ENCODE peak calls at places on chromosomes 12 and 14, in six cellular contexts. S is aorta, R is WERI-Rb-1, X is mesendoderm, Z is spleen, P is H1. L is an unnamed sample. For H3K36me3, the result is how much of the 10 kb centered on the place peaks cover.

GRCh38 chr12:2683283-2684025 is 111.3 kb upstream of the FKBP4 start:
- DNase-seq in S (peak), R (no peak), P (no peak), X (peak), Z (no peak), L (no peak)

GRCh38 chr14:67619446-67620216 is at the start of gene ARG2:
- DNase-seq in X (peak), Z (peak), S (peak), R (peak), P (peak), L (peak)

GRCh38 chr14:33062476-33062875 is 123.8 kb downstream of the NPAS3 start:
- DNase-seq in Z (no peak), R (no peak), X (no peak), P (no peak), S (no peak), L (no peak)

GRCh38 chr14:21558703-21559063 is 21.2 kb downstream of the OR10G3 start:
- DNase-seq in X (no peak), P (no peak), R (no peak), S (no peak), Z (peak), L (no peak)

GRCh38 chr12:86774841-86775386 is 518.7 kb upstream of the MGAT4C start:
- DNase-seq in X (no peak), S (no peak), Z (no peak), P (no peak), R (no peak), L (peak)

GRCh38 chr12:46627686-46628085 is 198.1 kb downstream of the SLC38A4 start:
- DNase-seq in S (no peak), R (no peak), X (peak), P (no peak), Z (no peak), L (no peak)

GRCh38 chr12:71438670-71439361 is 782 bp upstream of the LGR5 start:
- DNase-seq in X (peak), P (no peak), S (no peak), Z (no peak), R (peak), L (peak)

GRCh38 chr14:24398943-24399801 is at the start of gene NYNRIN:
- DNase-seq in Z (peak), X (peak), P (no peak), S (peak), R (peak), L (peak)

GRCh38 chr14:106694638-106695393 is 1168.4 kb downstream of the TMEM121 start:
- DNase-seq in R (peak), X (no peak), P (no peak), Z (peak), S (peak), L (no peak)

GRCh38 chr12:23504043-23504442 is 445.4 kb downstream of the SOX5 start:
- DNase-seq in P (no peak), X (peak), R (no peak), Z (no peak), S (no peak), L (no peak)

GRCh38 chr14:24814944-24815343 is 181.0 kb upstream of the GZMB start:
- DNase-seq in R (no peak), S (no peak), P (no peak), Z (no peak), X (no peak), L (no peak)

GRCh38 chr14:101600891-101601602 is 39.8 kb downstream of the DIO3 start:
- DNase-seq in S (peak), X (no peak), Z (peak), P (no peak), R (no peak), L (no peak)

GRCh38 chr12:92144045-92144630 is 1.5 kb downstream of the BTG1 start:
- DNase-seq in Z (peak), P (peak), X (peak), R (peak), S (no peak), L (peak)

GRCh38 chr12:111953455-111953854 is 59.5 kb downstream of the TMEM116 start:
- DNase-seq in Z (no peak), X (no peak), R (no peak), P (no peak), S (no peak), L (no peak)

GRCh38 chr12:67279637-67280036 is 10.5 kb downstream of the CAND1 start:
- DNase-seq in Z (no peak), R (no peak), P (no peak), S (no peak), X (no peak), L (no peak)

GRCh38 chr14:70808023-70808401 is 1.3 kb downstream of the MAP3K9 start:
- DNase-seq in Z (peak), P (no peak), R (peak), S (no peak), X (peak), L (no peak)

GRCh38 chr14:104169765-104170113 is 31.4 kb downstream of the KIF26A start:
- DNase-seq in S (no peak), X (no peak), P (no peak), Z (no peak), R (no peak), L (no peak)

GRCh38 chr14:106013879-106014376 is 487.5 kb downstream of the TMEM121 start:
- DNase-seq in X (no peak), Z (no peak), S (no peak), P (no peak), R (no peak), L (no peak)

GRCh38 chr14:61099221-61099835 is 118.3 kb downstream of the SLC38A6 start:
- DNase-seq in P (no peak), Z (no peak), R (no peak), S (no peak), X (no peak), L (peak)

GRCh38 chr12:55619352-55620138 is 17.1 kb upstream of the OR10P1 start:
- DNase-seq in R (peak), Z (no peak), X (peak), P (peak), S (no peak), L (peak)

DNA sequence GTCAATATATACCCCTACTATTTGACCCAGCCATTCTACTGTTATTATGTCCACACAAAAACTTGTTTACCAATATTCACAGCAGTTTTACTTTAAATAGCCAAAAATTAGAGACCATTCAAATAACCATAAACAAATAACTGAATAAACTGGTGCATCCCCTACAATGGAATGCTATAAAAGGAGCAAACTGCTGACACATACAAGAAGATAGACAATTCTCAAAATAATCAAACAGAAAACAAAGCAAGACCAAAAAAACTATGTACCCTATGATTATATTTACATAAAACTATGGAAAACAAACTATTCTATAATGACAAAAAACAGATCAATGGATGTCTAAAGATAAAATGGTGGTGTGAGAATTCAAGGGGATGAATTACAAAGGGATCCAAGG is 54.4 kb downstream of the RALGAPA1 start:
- DNase-seq in P (no peak), X (no peak), S (no peak), Z (no peak), R (no peak), L (no peak)
- H3K36me3 ChIP-seq in P (under half), X (under half), S (under half), Z (under half), R (under half), L (half or more)

GRCh38 chr12:53255993-53256392 is 12.1 kb upstream of the ESPL1 start:
- DNase-seq in X (no peak), P (no peak), S (no peak), Z (no peak), R (no peak), L (no peak)

GRCh38 chr12:53252349-53252916 is 15.7 kb upstream of the ESPL1 start:
- DNase-seq in X (no peak), R (no peak), S (no peak), P (no peak), Z (no peak), L (no peak)

GRCh38 chr12:53251477-53252348 is 16.4 kb upstream of the ESPL1 start:
- DNase-seq in R (peak), X (peak), Z (peak), S (peak), P (no peak), L (peak)

GRCh38 chr12:53253298-53253697 is 14.8 kb upstream of the ESPL1 start:
- DNase-seq in Z (no peak), R (no peak), P (no peak), X (no peak), S (no peak), L (no peak)

DNA sequence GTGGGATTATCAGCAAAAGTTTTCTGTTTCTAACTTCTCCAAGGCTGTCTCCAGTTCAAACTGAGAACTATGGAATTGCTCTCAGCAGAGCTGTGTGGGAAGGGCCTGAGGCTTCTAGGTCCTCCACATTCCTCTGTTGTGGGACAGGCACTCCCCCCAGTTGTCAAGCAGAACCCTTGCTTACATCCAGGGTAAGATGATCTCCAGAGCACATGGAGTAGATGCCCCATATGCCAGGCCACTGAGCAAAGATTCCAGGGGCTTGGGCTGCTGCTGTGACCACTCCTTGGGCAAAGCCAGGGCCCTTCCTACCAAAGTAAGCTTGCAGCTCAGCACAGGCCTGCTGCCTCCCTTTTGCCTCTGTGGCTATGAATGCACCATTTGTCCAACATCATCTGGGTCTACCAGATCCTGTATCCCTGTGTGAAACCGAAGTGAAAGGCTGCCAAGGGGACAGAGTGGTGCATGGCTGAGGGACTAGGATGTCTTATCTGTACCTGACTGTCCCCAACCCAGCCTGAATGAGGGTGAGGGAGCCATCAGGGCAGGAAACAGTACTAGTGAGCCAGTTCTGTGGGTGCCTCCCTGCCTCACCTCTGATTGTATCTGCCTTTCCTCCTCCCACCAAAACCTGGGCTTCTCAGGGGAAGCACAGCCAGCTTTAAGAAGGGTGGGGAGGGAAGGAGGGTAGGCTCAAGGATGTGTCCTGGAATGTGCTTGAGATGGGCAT is 13.1 kb upstream of the ESPL1 start:
- DNase-seq in P (no peak), X (no peak), R (no peak), Z (no peak), S (no peak), L (no peak)
- H3K36me3 ChIP-seq in P (under half), X (under half), R (under half), Z (under half), S (under half), L (under half)

GRCh38 chr14:74664717-74665116 is 48.2 kb downstream of the AREL1 start:
- DNase-seq in Z (no peak), R (no peak), S (no peak), X (no peak), P (no peak), L (no peak)
- H3K36me3 ChIP-seq in Z (half or more), R (under half), S (under half), X (under half), P (under half), L (half or more)

DNA sequence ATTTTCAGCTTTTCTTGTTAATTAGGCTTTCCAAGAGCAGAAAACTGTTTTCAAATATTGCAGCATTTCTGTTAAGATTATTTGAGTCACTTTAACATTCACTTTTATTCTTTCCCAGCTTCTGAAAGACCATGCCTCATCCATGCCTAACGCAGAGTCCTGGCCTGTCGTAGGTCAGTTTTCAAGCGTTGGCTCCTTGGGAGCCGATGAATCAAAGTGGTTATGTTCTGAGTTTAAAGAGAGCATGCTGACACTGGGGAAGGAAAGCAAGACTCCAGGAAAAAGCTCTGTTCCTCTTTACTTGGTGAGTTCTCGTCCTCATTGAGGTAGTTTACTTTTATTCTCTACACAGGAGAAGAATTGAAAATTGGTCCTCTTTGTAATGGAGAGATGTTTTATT is 33.1 kb downstream of the TDP1 start:
- DNase-seq in P (no peak), S (no peak), Z (no peak), X (no peak), R (no peak), L (no peak)
- H3K36me3 ChIP-seq in P (under half), S (under half), Z (half or more), X (under half), R (half or more), L (under half)

GRCh38 chr14:91339076-91339475 is 78.5 kb downstream of the CCDC88C start:
- DNase-seq in S (no peak), X (no peak), P (no peak), Z (peak), R (no peak), L (no peak)
- H3K36me3 ChIP-seq in S (under half), X (under half), P (under half), Z (half or more), R (half or more), L (under half)

GRCh38 chr12:110348431-110349059 is 55.0 kb downstream of the ANAPC7 start:
- DNase-seq in R (no peak), X (no peak), S (peak), P (no peak), Z (no peak), L (no peak)

GRCh38 chr12:110347767-110348166 is 55.7 kb downstream of the ANAPC7 start:
- DNase-seq in R (no peak), S (no peak), Z (no peak), X (no peak), P (no peak), L (no peak)

GRCh38 chr12:110351119-110351518 is 52.4 kb downstream of the ANAPC7 start:
- DNase-seq in P (no peak), Z (no peak), S (no peak), X (no peak), R (no peak), L (no peak)

GRCh38 chr12:110349096-110349495 is 54.4 kb downstream of the ANAPC7 start:
- DNase-seq in R (no peak), Z (no peak), S (peak), X (no peak), P (no peak), L (no peak)

GRCh38 chr12:110349521-110350151 is 53.9 kb downstream of the ANAPC7 start:
- DNase-seq in X (no peak), R (no peak), Z (no peak), S (peak), P (no peak), L (no peak)
- H3K36me3 ChIP-seq in X (under half), R (half or more), Z (half or more), S (under half), P (under half), L (half or more)

GRCh38 chr14:64738306-64738879 is 34.2 kb downstream of the PLEKHG3 start:
- DNase-seq in P (no peak), Z (no peak), R (no peak), X (no peak), S (no peak), L (no peak)
- H3K36me3 ChIP-seq in P (under half), Z (half or more), R (under half), X (under half), S (under half), L (under half)

DNA sequence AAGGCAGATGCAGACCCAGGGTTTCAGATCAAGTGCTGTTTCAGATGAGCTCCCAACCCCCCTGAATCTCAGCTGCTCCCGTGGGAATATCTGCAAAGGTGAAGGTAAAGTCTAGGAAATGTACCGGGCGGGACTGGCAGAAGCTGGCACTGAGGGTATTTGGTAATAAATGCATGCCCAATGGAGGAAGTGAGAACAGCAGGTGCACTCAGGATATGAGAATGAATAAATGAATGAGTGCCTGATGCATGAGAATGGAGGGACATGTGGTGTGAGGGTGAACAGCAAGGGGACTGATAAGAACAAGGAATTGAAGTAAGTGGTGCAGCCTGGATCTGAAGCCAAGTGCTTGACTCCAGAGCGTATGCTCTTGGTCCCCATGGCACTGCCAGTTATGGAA is 11.6 kb downstream of the RAPGEF3 start:
- DNase-seq in R (no peak), S (no peak), Z (no peak), X (no peak), P (no peak), L (no peak)
- H3K36me3 ChIP-seq in R (under half), S (under half), Z (under half), X (under half), P (under half), L (under half)

GRCh38 chr14:95107711-95108110 is 49.6 kb downstream of the DICER1 start:
- DNase-seq in Z (no peak), S (no peak), P (no peak), X (no peak), R (no peak), L (no peak)

GRCh38 chr14:95106966-95107365 is 50.4 kb downstream of the DICER1 start:
- DNase-seq in Z (no peak), R (no peak), P (no peak), S (no peak), X (no peak), L (no peak)

GRCh38 chr14:95113476-95113875 is 43.9 kb downstream of the DICER1 start:
- DNase-seq in Z (no peak), P (no peak), S (no peak), R (no peak), X (no peak), L (no peak)

GRCh38 chr14:95110178-95110577 is 47.2 kb downstream of the DICER1 start:
- DNase-seq in X (no peak), S (no peak), R (no peak), Z (no peak), P (no peak), L (no peak)

GRCh38 chr14:95111507-95112164 is 45.7 kb downstream of the DICER1 start:
- DNase-seq in X (no peak), S (no peak), Z (no peak), P (no peak), R (no peak), L (no peak)
- H3K36me3 ChIP-seq in X (under half), S (under half), Z (under half), P (under half), R (half or more), L (half or more)

GRCh38 chr12:6832125-6832524 is 3.9 kb downstream of the P3H3 start:
- DNase-seq in S (no peak), R (no peak), Z (no peak), P (no peak), X (no peak), L (no peak)

GRCh38 chr12:6831450-6831995 is 3.3 kb downstream of the P3H3 start:
- DNase-seq in S (no peak), X (no peak), R (peak), Z (no peak), P (no peak), L (no peak)

GRCh38 chr12:6834254-6834653 is 6.0 kb downstream of the P3H3 start:
- DNase-seq in R (no peak), X (no peak), P (no peak), Z (no peak), S (no peak), L (no peak)

GRCh38 chr12:6834873-6835272 is 5.9 kb upstream of the GNB3 start:
- DNase-seq in Z (no peak), P (no peak), S (no peak), R (peak), X (peak), L (no peak)

GRCh38 chr12:6833189-6833890 is 5.1 kb downstream of the P3H3 start:
- DNase-seq in X (no peak), P (no peak), S (no peak), R (peak), Z (no peak), L (no peak)
- H3K36me3 ChIP-seq in X (under half), P (under half), S (under half), R (half or more), Z (under half), L (under half)